ENCODE peak calls at places on chromosomes 11 and 22, in four cellular contexts. I is tibial nerve; V is CD4-positive, alpha-beta T cell; S is PC-9. J is an unnamed sample.

GRCh38 chr11:68002575-68002942 is 1.3 kb downstream of the UNC93B1 start:
- DNase-seq in S (no peak), I (no peak), V (no peak), J (no peak)

GRCh38 chr11:121521145-121522042 is 68.6 kb upstream of the SORL1-AS1 start:
- DNase-seq in I (no peak), V (no peak), S (peak), J (peak)

GRCh38 chr11:2927851-2928604 is 1.2 kb downstream of the PHLDA2 start:
- DNase-seq in I (no peak), V (no peak), S (peak), J (no peak)

GRCh38 chr22:40410272-40410671 is 39.9 kb downstream of the SGSM3 start:
- DNase-seq in I (no peak), V (no peak), S (peak), J (peak)

GRCh38 chr11:12205330-12205729 is 94.9 kb downstream of the MICAL2 start:
- DNase-seq in V (no peak), S (no peak), I (no peak), J (no peak)

GRCh38 chr11:11075515-11076171 is 217.8 kb upstream of the ZBED5 start:
- DNase-seq in S (no peak), I (no peak), V (no peak), J (no peak)

GRCh38 chr11:131993291-131993690 is 622.9 kb downstream of the NTM start:
- DNase-seq in S (no peak), I (no peak), V (no peak), J (no peak)

GRCh38 chr11:50298182-50298988 is 265.7 kb downstream of the OR4C45 start:
- DNase-seq in I (no peak), S (no peak), V (no peak), J (no peak)

GRCh38 chr22:50208939-50209892 is 8.4 kb downstream of the SELENOO start:
- DNase-seq in V (no peak), I (no peak), S (no peak), J (no peak)

GRCh38 chr22:45319319-45319675 is 9.6 kb downstream of the FAM118A start:
- DNase-seq in S (no peak), V (peak), I (no peak), J (no peak)

GRCh38 chr11:89495951-89496350 is 4.8 kb upstream of the NOX4 start:
- DNase-seq in V (no peak), I (peak), S (no peak), J (peak)

GRCh38 chr22:45317551-45318167 is 7.9 kb downstream of the FAM118A start:
- DNase-seq in I (peak), S (no peak), V (peak), J (no peak)

GRCh38 chr11:63590024-63590788 is 24.0 kb downstream of the PLAAT3 start:
- DNase-seq in V (no peak), I (no peak), S (no peak), J (no peak)

GRCh38 chr11:11937433-11937832 is 71.0 kb downstream of the DKK3 start:
- DNase-seq in V (no peak), S (no peak), I (no peak), J (no peak)

GRCh38 chr22:17789379-17790200 is 15.3 kb upstream of the BID start:
- DNase-seq in I (no peak), V (no peak), S (no peak), J (no peak)

GRCh38 chr11:62614275-62614674 is 1.2 kb downstream of the ROM1 start:
- DNase-seq in V (no peak), S (peak), I (no peak), J (no peak)

GRCh38 chr11:74020537-74020936 is 11.7 kb upstream of the UCP3 start:
- DNase-seq in V (no peak), I (no peak), S (no peak), J (no peak)

GRCh38 chr11:1747753-1748466 is 2.5 kb downstream of the IFITM10 start:
- DNase-seq in S (no peak), I (no peak), V (no peak), J (no peak)

GRCh38 chr11:1748467-1749019 is 1.9 kb downstream of the IFITM10 start:
- DNase-seq in S (no peak), I (no peak), V (no peak), J (no peak)

GRCh38 chr11:1749787-1750351 is 526 bp downstream of the IFITM10 start:
- DNase-seq in V (no peak), I (no peak), S (no peak), J (peak)

GRCh38 chr11:1750481-1750839 is at the start of gene IFITM10:
- DNase-seq in S (no peak), V (no peak), I (no peak), J (peak)

GRCh38 chr11:1749020-1749758 is 1.2 kb downstream of the IFITM10 start:
- DNase-seq in S (no peak), V (no peak), I (no peak), J (peak)
- H3K27ac ChIP-seq in S (no peak), V (no peak), I (peak), J (peak)

GRCh38 chr22:23889620-23890019 is 4.6 kb upstream of the MIF start:
- DNase-seq in S (no peak), I (no peak), V (no peak), J (no peak)

GRCh38 chr22:23891726-23892125 is 2.5 kb upstream of the MIF start:
- DNase-seq in I (no peak), V (no peak), S (no peak), J (no peak)

GRCh38 chr22:23892130-23892529 is 2.1 kb upstream of the MIF start:
- DNase-seq in S (no peak), I (no peak), V (no peak), J (no peak)

GRCh38 chr22:23892626-23893445 is 1.3 kb upstream of the MIF start:
- DNase-seq in S (no peak), V (no peak), I (no peak), J (no peak)

DNA sequence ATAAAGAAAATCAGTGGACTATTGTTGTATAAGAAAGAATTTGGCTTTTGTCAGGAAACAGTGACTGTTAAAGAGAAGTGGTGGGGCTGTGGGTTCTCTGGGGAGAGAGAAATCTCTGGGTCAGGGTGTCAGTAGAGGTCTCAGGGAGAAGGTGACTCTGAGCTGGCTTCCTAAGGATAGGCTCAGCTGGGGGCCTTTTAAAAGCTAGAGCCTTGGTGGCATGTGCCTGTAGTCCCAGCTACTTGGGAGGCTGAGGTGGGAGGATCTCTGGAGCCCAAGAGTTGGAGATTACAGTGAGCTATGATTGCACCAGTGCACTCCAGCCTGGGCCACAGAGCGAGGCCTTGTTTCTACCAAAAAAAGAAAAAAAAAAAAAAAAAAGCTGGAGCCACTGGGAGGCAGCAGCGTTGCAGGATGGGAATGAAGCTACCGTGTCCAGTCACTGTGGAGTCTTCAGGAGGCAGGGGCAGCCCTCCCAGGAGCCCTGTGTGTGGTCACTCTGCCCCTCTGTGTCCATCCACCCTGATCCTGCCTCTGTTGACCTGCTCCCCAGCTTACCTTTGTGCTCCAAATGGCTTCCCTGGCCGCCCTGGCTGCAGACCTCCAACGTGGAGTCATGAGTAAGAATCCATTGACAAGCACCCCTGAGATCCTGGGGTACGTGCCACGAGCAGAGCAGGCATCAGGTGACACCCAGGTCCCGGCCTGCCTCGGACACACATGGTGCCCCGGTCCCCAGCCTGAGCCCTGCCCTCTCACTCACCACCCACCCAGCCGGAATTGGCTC is 5.4 kb upstream of the MIF start:
- DNase-seq in S (no peak), V (no peak), I (no peak), J (no peak)
- TF ChIP-seq CTCF in S (no peak), V (no peak), I (no peak), J (peak)

GRCh38 chr11:48024635-48025071 is 44.3 kb downstream of the PTPRJ start:
- DNase-seq in V (no peak), S (peak), I (no peak), J (no peak)
- H3K27ac ChIP-seq in V (no peak), S (no peak), I (no peak), J (no peak)

DNA sequence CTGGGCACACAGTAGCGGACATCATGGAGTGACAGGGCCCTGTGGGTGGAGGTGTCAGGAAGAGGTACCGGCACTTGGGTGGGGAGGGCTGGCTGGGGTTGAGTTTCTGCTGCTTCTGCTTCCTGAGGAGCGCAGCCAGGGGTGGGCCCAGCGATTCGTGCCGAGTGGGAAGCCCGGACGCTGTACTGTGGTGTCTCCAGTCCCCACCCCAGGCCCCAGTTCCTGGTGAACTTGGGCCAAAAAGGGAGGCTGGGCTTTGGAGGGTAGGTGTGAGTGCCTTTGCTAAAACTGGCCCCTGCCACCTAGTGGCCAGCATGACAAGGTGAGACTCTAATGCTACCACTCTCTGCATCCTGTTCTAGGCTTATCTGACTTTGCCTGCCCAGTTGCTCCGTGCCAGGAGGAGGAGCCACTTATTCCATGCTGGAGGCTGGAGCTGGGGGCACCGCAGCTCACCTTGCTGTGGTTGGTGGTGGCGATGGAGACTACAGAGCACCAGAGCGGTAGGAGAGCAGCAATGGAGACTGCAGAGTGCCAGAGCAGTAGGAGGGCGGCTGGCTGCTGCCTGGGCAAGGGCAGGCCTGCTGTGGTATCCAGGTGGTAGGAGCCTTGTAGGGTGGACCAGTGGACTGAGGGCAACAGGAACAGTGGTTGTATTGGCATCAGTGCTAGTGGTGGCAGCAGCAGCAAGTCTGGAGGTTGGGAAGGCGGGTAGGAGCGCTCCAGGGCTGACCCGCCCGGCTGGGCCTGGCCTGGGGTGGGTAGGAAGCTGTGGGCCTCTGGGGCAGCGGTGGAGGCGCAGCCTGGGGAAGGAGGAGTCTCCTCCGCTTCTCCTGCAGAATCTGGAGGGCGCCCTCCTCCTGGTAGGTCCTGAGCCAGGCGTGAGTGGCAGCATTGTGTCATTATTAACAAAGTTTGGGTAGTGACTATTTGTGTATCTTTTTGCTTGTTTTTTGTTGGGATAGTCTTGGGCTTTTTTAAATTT is 2.2 kb upstream of the RFPL2 start:
- DNase-seq in S (peak), V (no peak), I (no peak), J (no peak)
- TF ChIP-seq CTCF in S (peak), V (peak), I (peak), J (peak)

GRCh38 chr11:112477152-112477928 is 216.7 kb upstream of the PLET1 start:
- DNase-seq in I (no peak), S (no peak), V (no peak), J (no peak)
- H3K27ac ChIP-seq in I (no peak), S (no peak), V (no peak), J (no peak)

J was measured in RWPE1.